ENCODE peak calls at places on chromosomes 2 and 18, in five cellular contexts. H is HT-29, F is AG08396, Q is EL, Z is left ventricle myocardium inferior. J is an unnamed sample.

GRCh38 chr2:100813527-100813926 is 6.4 kb upstream of the NPAS2 start:
- DNase-seq in H (no peak), Z (no peak), Q (no peak), F (peak), J (no peak)

GRCh38 chr18:62717850-62718229 is 2.5 kb downstream of the PHLPP1 start:
- DNase-seq in F (no peak), H (peak), Q (peak), Z (no peak), J (no peak)

GRCh38 chr2:129008055-129008880 is 689.6 kb upstream of the HS6ST1 start:
- DNase-seq in F (no peak), Q (no peak), H (no peak), Z (no peak), J (no peak)

GRCh38 chr2:238098854-238099708 is 1.1 kb upstream of the ESPNL start:
- DNase-seq in H (no peak), Z (no peak), F (no peak), Q (no peak), J (no peak)

GRCh38 chr2:133287709-133288108 is 280.6 kb downstream of the NCKAP5 start:
- DNase-seq in H (no peak), Z (no peak), F (peak), Q (peak), J (no peak)

GRCh38 chr2:197599285-197599965 is 76.0 kb downstream of the RFTN2 start:
- DNase-seq in F (peak), Q (peak), Z (no peak), H (peak), J (peak)

GRCh38 chr2:131058905-131059304 is 34.4 kb downstream of the FAM168B start:
- DNase-seq in F (no peak), Q (no peak), H (no peak), Z (no peak), J (no peak)

GRCh38 chr2:195168369-195168768 is 488.7 kb upstream of the SLC39A10 start:
- DNase-seq in Z (no peak), H (no peak), F (no peak), Q (no peak), J (no peak)

GRCh38 chr18:33871363-33872025 is 293.5 kb downstream of the ASXL3 start:
- DNase-seq in F (no peak), Q (no peak), H (no peak), Z (no peak), J (no peak)

GRCh38 chr2:231260442-231260841 is 62.0 kb downstream of the ARMC9 start:
- DNase-seq in H (peak), Z (no peak), F (peak), Q (peak), J (no peak)

GRCh38 chr18:20966795-20967194 is 144.8 kb downstream of the ROCK1 start:
- DNase-seq in Z (no peak), H (no peak), Q (no peak), F (no peak), J (no peak)

GRCh38 chr2:233974530-233975071 is 57.4 kb downstream of the TRPM8 start:
- DNase-seq in Z (no peak), F (peak), H (peak), Q (peak), J (peak)

GRCh38 chr2:120526047-120526562 is 180.2 kb downstream of the INHBB start:
- DNase-seq in F (no peak), Z (no peak), H (no peak), Q (no peak), J (no peak)

GRCh38 chr2:11022874-11023273 is 111.1 kb downstream of the KCNF1 start:
- DNase-seq in F (no peak), H (peak), Q (no peak), Z (no peak), J (no peak)

GRCh38 chr2:64937341-64938230 is 51.6 kb upstream of the SLC1A4 start:
- DNase-seq in Q (no peak), H (no peak), F (no peak), Z (peak), J (no peak)

GRCh38 chr2:108904680-108905079 is 84.3 kb downstream of the EDAR start:
- DNase-seq in Z (no peak), F (no peak), Q (no peak), H (no peak), J (no peak)

GRCh38 chr2:65514555-65515195 is 82.3 kb upstream of the SPRED2 start:
- DNase-seq in H (no peak), Z (no peak), Q (peak), F (peak), J (no peak)

GRCh38 chr2:39059366-39059952 is 61.4 kb downstream of the SOS1 start:
- DNase-seq in Z (no peak), Q (peak), F (peak), H (peak), J (peak)

GRCh38 chr2:135709992-135710391 is 31.7 kb upstream of the UBXN4 start:
- DNase-seq in Z (peak), H (peak), F (peak), Q (peak), J (peak)

GRCh38 chr2:194095359-194095758 is 1561.7 kb upstream of the SLC39A10 start:
- DNase-seq in H (no peak), F (no peak), Q (no peak), Z (no peak), J (no peak)

GRCh38 chr2:239857591-239857990 is 167.6 kb downstream of the NDUFA10 start:
- DNase-seq in Q (no peak), Z (no peak), F (no peak), H (no peak), J (no peak)

GRCh38 chr2:127072380-127072779 is 34.6 kb downstream of the BIN1 start:
- DNase-seq in H (no peak), Q (no peak), Z (no peak), F (no peak), J (no peak)

GRCh38 chr18:12113999-12114646 is 20.5 kb downstream of the ANKRD62 start:
- DNase-seq in Z (no peak), Q (no peak), H (no peak), F (no peak), J (no peak)

GRCh38 chr2:109372171-109372568 is 241.6 kb downstream of the SEPTIN10 start:
- DNase-seq in Q (no peak), F (no peak), Z (no peak), H (no peak), J (no peak)

GRCh38 chr2:73444202-73444601 is 58.6 kb downstream of the ALMS1 start:
- DNase-seq in Z (no peak), Q (no peak), H (peak), F (no peak), J (no peak)

GRCh38 chr2:96926236-96926635 is 56.4 kb upstream of the SEMA4C start:
- DNase-seq in Q (no peak), Z (no peak), F (no peak), H (no peak), J (no peak)

GRCh38 chr2:101827246-101827645 is 129.7 kb downstream of the MAP4K4 start:
- DNase-seq in Z (no peak), F (peak), H (no peak), Q (peak), J (peak)

GRCh38 chr2:105808418-105809098 is 63.8 kb downstream of the NCK2 start:
- DNase-seq in F (no peak), Z (no peak), H (no peak), Q (no peak), J (no peak)

GRCh38 chr2:38202713-38203454 is 126.9 kb upstream of the CYP1B1 start:
- DNase-seq in F (no peak), H (no peak), Q (no peak), Z (no peak), J (no peak)

GRCh38 chr2:201152517-201152916 is 30.4 kb upstream of the CASP10 start:
- DNase-seq in F (no peak), Q (no peak), H (no peak), Z (no peak), J (no peak)

GRCh38 chr2:84815146-84815545 is 65.7 kb downstream of the TRABD2A start:
- DNase-seq in F (peak), Q (peak), H (no peak), Z (no peak), J (no peak)